ENCODE peak calls at places on chromosomes 4 and X, in eight cellular contexts. T is mesenchymal stem cell, D is AG04450, Y is thoracic aorta, V is lower leg skin, B is fibroblast of pulmonary artery, G is astrocyte, U is WERI-Rb-1. S is an unnamed sample.
A peak's percentile ranks its signal among the peaks of the same experiment; 100 is the strongest.

GRCh38 chr4:91427171-91427570 is 876.6 kb upstream of the GRID2 start:
- DNase-seq in T (no peak), D (no peak), Y (no peak), V (no peak), B (no peak), G (peak; percentile 3), U (no peak), S (no peak)

GRCh38 chrX:38166478-38167083 is 54.1 kb downstream of the SRPX start:
- DNase-seq in T (peak; percentile 27), D (no peak), Y (no peak), V (no peak), B (peak; percentile 41), G (no peak), U (peak; percentile 7), S (no peak)

GRCh38 chr4:13483142-13484044 is 747 bp downstream of the RAB28 start:
- DNase-seq in T (peak; percentile 86), D (peak; percentile 33), Y (peak; percentile 24), V (peak; percentile 24), B (peak; percentile 78), G (peak; percentile 78), U (peak; percentile 60), S (peak; percentile 45)

GRCh38 chr4:80197601-80198444 is 520 bp downstream of the PRDM8 start:
- DNase-seq in T (peak; percentile 49), D (no peak), Y (no peak), V (no peak), B (peak; percentile 10), G (no peak), U (peak; percentile 48), S (no peak)

GRCh38 chr4:156346959-156347385 is 393.3 kb upstream of the CTSO start:
- DNase-seq in T (no peak), D (no peak), Y (no peak), V (no peak), B (no peak), G (no peak), U (no peak), S (no peak)

GRCh38 chr4:43136752-43137151 is 244.2 kb downstream of the GRXCR1 start:
- DNase-seq in T (no peak), D (no peak), Y (no peak), V (no peak), B (no peak), G (no peak), U (no peak), S (no peak)

GRCh38 chr4:53441564-53441963 is 64.1 kb downstream of the FIP1L1 start:
- DNase-seq in T (no peak), D (no peak), Y (no peak), V (no peak), B (no peak), G (no peak), U (no peak), S (no peak)

GRCh38 chrX:46992070-46992469 is 79.8 kb downstream of the JADE3 start:
- DNase-seq in T (no peak), D (no peak), Y (no peak), V (no peak), B (no peak), G (no peak), U (no peak), S (no peak)

GRCh38 chrX:37291924-37292323 is 57.2 kb upstream of the PRRG1 start:
- DNase-seq in T (no peak), D (no peak), Y (no peak), V (no peak), B (no peak), G (no peak), U (no peak), S (no peak)

GRCh38 chrX:111568356-111568755 is 56.9 kb downstream of the SERTM2 start:
- DNase-seq in T (peak; percentile 32), D (no peak), Y (no peak), V (no peak), B (peak; percentile 25), G (no peak), U (peak; percentile 13), S (no peak)

GRCh38 chr4:14582658-14583057 is 419.6 kb upstream of the CPEB2 start:
- DNase-seq in T (no peak), D (no peak), Y (no peak), V (no peak), B (no peak), G (no peak), U (no peak), S (no peak)

GRCh38 chr4:100839712-100840111 is 321.9 kb upstream of the EMCN start:
- DNase-seq in T (no peak), D (no peak), Y (no peak), V (no peak), B (no peak), G (no peak), U (no peak), S (no peak)

GRCh38 chrX:26918633-26919032 is 544.5 kb downstream of the PPP4R3C start:
- DNase-seq in T (peak; percentile 2), D (no peak), Y (no peak), V (no peak), B (peak; percentile 18), G (no peak), U (peak; percentile 40), S (no peak)

GRCh38 chr4:18180122-18180521 is 158.6 kb upstream of the LCORL start:
- DNase-seq in T (no peak), D (no peak), Y (no peak), V (no peak), B (no peak), G (no peak), U (no peak), S (no peak)

GRCh38 chr4:1137063-1137771 is 23.9 kb upstream of the RNF212 start:
- DNase-seq in T (no peak), D (no peak), Y (no peak), V (no peak), B (no peak), G (no peak), U (no peak), S (no peak)
- H3K4me3 ChIP-seq in T (no peak overlapping the region), D (no peak overlapping the region), Y (peak overlapping the region; percentile 52), V (no peak overlapping the region), B (no peak overlapping the region), G (no peak overlapping the region), U (no peak overlapping the region), S (no peak overlapping the region)

DNA sequence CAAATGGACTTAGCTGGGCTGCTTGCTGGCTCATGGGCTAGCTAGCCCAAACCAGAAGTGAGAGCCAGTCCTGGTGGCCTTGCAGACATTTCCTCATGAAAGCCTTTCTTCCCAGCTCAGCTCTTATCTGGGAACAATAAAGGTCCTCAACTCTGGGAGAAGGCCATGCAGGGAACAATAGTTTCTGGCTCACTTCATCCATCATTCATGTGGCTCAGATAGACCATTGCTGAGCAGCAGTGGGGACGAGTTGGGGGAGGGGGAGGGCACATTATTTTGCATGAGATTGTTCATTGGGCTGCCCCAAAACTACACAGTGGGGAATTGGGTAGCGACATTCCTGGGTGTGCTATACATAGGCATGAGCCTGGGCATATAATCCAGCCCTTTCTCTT is 47.6 kb downstream of the NHSL2 start:
- DNase-seq in T (no peak), D (no peak), Y (no peak), V (no peak), B (peak; percentile 16), G (no peak), U (no peak), S (no peak)
- H3K4me3 ChIP-seq in T (no peak overlapping the region), D (no peak overlapping the region), Y (no peak overlapping the region), V (no peak overlapping the region), B (no peak overlapping the region), G (no peak overlapping the region), U (no peak overlapping the region), S (no peak overlapping the region)

DNA sequence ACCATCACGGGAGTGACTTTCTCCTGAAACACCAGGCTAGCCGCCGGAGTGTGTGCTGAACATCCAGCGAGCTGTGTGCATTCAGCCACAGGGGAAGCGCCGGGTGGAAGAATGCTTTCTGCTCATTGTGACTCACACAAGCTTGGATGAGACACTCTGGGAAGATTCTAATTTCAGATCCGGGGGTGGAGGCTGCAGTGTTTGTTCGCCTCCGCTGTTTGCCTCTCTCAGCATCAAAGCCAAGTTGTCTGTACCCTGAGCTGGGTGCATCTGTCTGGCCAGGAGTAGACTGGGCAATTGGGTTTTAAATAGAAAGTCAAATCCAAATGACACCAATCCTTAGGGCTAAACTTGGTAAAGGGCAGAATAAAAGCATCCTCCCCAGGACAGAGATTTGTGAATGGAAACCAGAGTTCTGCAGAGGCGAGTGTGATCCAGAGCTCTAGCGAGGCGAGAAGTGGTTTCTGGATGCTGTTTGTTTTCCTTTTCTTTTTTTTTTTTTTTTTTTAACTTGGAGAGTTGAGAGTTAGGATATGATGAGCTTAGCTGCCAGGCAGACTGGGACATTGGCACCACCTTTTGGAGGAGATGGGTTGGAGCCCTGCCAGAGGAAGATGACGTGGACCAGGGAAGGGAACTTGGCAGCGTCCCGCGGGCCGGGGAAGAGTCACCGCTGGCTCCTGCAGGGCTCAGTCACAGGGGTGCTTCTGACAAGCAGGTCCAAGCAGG is 196.0 kb upstream of the PSAPL1 start:
- DNase-seq in T (peak; percentile 85), D (peak; percentile 53), Y (peak; percentile 33), V (peak; percentile 53), B (peak; percentile 67), G (peak; percentile 90), U (no peak), S (peak; percentile 66)
- H3K4me3 ChIP-seq in T (no peak overlapping the region), D (peak overlapping the region; percentile 41), Y (no peak overlapping the region), V (no peak overlapping the region), B (no peak overlapping the region), G (peak overlapping the region; percentile 35), U (no peak overlapping the region), S (peak overlapping the region; percentile 15)

GRCh38 chr4:184401397-184402171 is 72.8 kb downstream of the IRF2 start:
- DNase-seq in T (no peak), D (no peak), Y (no peak), V (no peak), B (no peak), G (peak; percentile 54), U (no peak), S (no peak)
- H3K4me3 ChIP-seq in T (no peak overlapping the region), D (no peak overlapping the region), Y (no peak overlapping the region), V (no peak overlapping the region), B (no peak overlapping the region), G (no peak overlapping the region), U (no peak overlapping the region), S (no peak overlapping the region)

GRCh38 chrX:64394059-64394873 is 986 bp downstream of the MTMR8 start:
- DNase-seq in T (no peak), D (no peak), Y (no peak), V (no peak), B (no peak), G (no peak), U (no peak), S (no peak)
- H3K4me3 ChIP-seq in T (peak overlapping the region; percentile 54), D (no peak overlapping the region), Y (peak overlapping the region; percentile 79), V (peak overlapping the region; percentile 45), B (no peak overlapping the region), G (peak overlapping the region; percentile 37), U (peak overlapping the region; percentile 53), S (peak overlapping the region; percentile 37)